ENCODE peak calls at places on chromosome 20, in six cellular contexts. C, S, M, O, I and E are unnamed samples.

GRCh38 chr20:6657111-6657510 is 110.4 kb upstream of the BMP2 start:
- DNase-seq in M (no peak), I (no peak), C (no peak), O (no peak), S (no peak), E (no peak)

GRCh38 chr20:31981784-31982183 is 13.8 kb downstream of the XKR7 start:
- DNase-seq in O (no peak), I (no peak), M (no peak), S (no peak), C (no peak), E (no peak)

GRCh38 chr20:4962257-4962855 is 39.0 kb downstream of the SLC23A2 start:
- DNase-seq in O (no peak), C (no peak), S (peak; percentile 24), M (no peak), I (no peak), E (no peak)

GRCh38 chr20:25512709-25513108 is 72.6 kb downstream of the NINL start:
- DNase-seq in S (no peak), C (no peak), O (no peak), I (no peak), M (no peak), E (no peak)

GRCh38 chr20:43843096-43843964 is 71.3 kb upstream of the TOX2 start:
- DNase-seq in M (no peak), C (no peak), I (no peak), O (no peak), S (no peak), E (no peak)

GRCh38 chr20:430091-430999 is 22.2 kb downstream of the RBCK1 start:
- DNase-seq in M (no peak), S (no peak), C (no peak), O (no peak), I (no peak), E (no peak)

GRCh38 chr20:39112196-39112743 is 150.1 kb downstream of the DHX35 start:
- DNase-seq in I (peak; percentile 19), O (no peak), M (peak; percentile 60), C (no peak), S (peak; percentile 38), E (no peak)

GRCh38 chr20:7694940-7695567 is 245.2 kb downstream of the HAO1 start:
- DNase-seq in C (no peak), O (no peak), S (no peak), I (no peak), M (no peak), E (no peak)

GRCh38 chr20:52577696-52578095 is 386.1 kb upstream of the ZFP64 start:
- DNase-seq in S (no peak), M (no peak), O (no peak), I (no peak), C (no peak), E (no peak)

GRCh38 chr20:6966721-6967120 is 199.2 kb downstream of the BMP2 start:
- DNase-seq in M (no peak), O (no peak), C (no peak), S (no peak), I (no peak), E (no peak)

GRCh38 chr20:32539817-32540675 is 45.1 kb downstream of the NOL4L start:
- DNase-seq in M (no peak), O (peak; percentile 40), S (peak; percentile 79), C (no peak), I (peak; percentile 51), E (peak; percentile 78)

GRCh38 chr20:55961351-55962320 is 43.7 kb downstream of the CBLN4 start:
- DNase-seq in M (no peak), I (no peak), O (no peak), C (no peak), S (no peak), E (no peak)

GRCh38 chr20:48164566-48165400 is 379.5 kb upstream of the SULF2 start:
- DNase-seq in S (no peak), I (no peak), M (no peak), O (no peak), C (no peak), E (no peak)

GRCh38 chr20:13493143-13493542 is 145.6 kb downstream of the TASP1 start:
- DNase-seq in I (no peak), C (no peak), O (no peak), M (no peak), S (no peak), E (no peak)

GRCh38 chr20:3340443-3340842 is 67.0 kb downstream of the DNAAF9 start:
- DNase-seq in I (peak; percentile 32), O (no peak), M (no peak), S (no peak), C (peak; percentile 46), E (no peak)

GRCh38 chr20:329851-330232 is 4.5 kb downstream of the SOX12 start:
- DNase-seq in O (no peak), C (no peak), S (no peak), I (peak; percentile 18), M (no peak), E (no peak)

GRCh38 chr20:17637413-17637780 is 44.6 kb downstream of the RRBP1 start:
- DNase-seq in C (no peak), M (no peak), S (no peak), I (no peak), O (no peak), E (no peak)

GRCh38 chr20:44692932-44693476 is 22.2 kb upstream of the CCN5 start:
- DNase-seq in S (no peak), I (peak; percentile 22), C (peak; percentile 85), O (no peak), M (no peak), E (no peak)

GRCh38 chr20:17966432-17967312 is 1.9 kb downstream of the SNX5 start:
- DNase-seq in O (no peak), C (no peak), S (peak; percentile 79), I (no peak), M (no peak), E (no peak)

GRCh38 chr20:10654630-10655029 is 19.2 kb downstream of the JAG1 start:
- DNase-seq in C (no peak), M (no peak), O (no peak), S (no peak), I (peak; percentile 47), E (no peak)

GRCh38 chr20:2135018-2135417 is 33.4 kb downstream of the STK35 start:
- DNase-seq in S (no peak), O (no peak), C (no peak), I (no peak), M (no peak), E (peak; percentile 30)

GRCh38 chr20:63312690-63313348 is 19.8 kb downstream of the COL20A1 start:
- DNase-seq in I (no peak), M (no peak), C (no peak), S (no peak), O (no peak), E (no peak)

GRCh38 chr20:43778375-43778774 is 51.6 kb upstream of the GTSF1L start:
- DNase-seq in M (no peak), C (no peak), I (no peak), O (no peak), S (no peak), E (no peak)

GRCh38 chr20:37615507-37616425 is 78.1 kb upstream of the CTNNBL1 start:
- DNase-seq in C (peak; percentile 37), O (no peak), S (peak; percentile 64), M (peak; percentile 74), I (peak; percentile 44), E (no peak)
- TF ChIP-seq CTCF in C (no peak), O (peak; percentile 75), S (peak; percentile 90), M (peak; percentile 89), I (peak; percentile 80), E (peak; percentile 77)

DNA sequence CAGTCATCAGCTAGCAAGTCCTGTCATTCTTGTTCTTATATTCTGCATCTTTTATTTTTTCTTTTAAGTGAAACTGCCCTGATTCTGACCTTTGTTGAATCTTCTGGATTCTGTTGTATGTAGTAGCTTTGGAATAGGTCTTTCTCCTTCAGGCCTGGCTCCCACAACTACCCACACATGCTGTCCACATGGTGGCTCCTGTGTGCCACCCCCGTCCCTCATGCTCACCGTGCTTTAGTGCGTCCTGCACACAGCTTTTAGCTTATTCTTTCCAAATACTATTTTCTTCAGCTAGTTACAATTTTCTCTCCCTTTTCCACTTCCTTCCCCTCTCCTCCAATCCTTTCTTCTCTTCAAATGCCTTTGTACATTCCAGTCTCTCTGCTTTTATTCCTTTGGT is 61.8 kb downstream of the CTNNBL1 start:
- DNase-seq in M (no peak), O (no peak), I (no peak), S (no peak), C (no peak), E (no peak)
- TF ChIP-seq CTCF in M (no peak), O (no peak), I (no peak), S (peak; percentile 10), C (no peak), E (peak; percentile 61)

DNA sequence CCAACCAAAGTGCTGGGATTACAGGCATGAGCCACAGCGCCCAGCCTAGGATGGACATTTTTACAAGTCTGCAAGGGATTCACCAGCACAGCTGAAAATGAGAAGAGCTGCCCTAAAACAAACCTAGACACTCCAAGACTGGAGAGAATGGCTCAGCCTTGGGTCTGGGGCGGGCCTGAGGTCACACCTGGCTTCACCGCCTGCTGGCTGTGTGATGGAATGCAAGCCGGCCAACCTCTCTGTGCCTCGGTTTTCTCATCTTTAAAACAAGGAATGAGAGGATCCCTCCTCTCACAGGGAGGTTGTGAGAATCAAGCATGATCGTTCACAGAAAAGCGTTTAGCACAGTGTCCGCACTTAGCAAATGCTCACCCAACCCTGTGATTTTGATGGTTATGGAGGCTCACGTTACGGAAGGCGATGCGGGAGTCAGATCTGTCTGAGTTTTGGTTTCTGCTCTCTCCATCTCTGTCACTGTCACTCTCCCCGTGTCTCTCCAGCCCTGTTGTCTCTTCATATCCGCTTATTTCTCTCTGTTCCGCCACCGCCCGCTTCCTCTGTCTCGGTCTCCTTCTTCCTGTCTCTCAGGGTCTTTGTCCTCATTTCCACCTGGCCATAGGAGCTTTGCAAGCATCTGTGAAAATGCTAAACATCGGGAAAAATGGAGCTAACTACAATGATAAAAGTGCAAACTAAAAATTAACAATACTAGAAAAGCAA is 47.6 kb downstream of the CEBPB start:
- DNase-seq in S (no peak), I (no peak), O (no peak), M (peak; percentile 24), C (no peak), E (no peak)
- TF ChIP-seq CTCF in S (no peak), I (no peak), O (no peak), M (no peak), C (no peak), E (no peak)

DNA sequence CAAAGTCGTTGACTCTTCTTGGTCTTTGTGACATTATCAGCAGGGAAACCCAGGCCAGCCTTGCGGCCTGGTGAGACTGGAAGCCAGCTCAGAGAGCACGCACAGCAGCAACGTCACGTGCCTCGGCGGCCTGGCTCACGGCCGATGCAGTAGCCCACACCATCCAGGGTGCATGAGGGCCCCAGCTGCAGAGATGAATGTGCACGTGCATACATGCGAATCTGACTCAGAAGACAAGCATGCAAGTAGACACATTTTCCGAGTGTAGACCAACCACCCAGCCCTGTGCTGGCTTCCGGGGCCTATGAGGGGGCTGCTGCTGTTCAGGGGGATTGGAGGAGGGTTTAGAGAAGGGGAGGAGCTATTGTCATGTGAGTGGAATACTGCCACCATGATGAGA is 388.1 kb downstream of the CDH4 start:
- DNase-seq in C (no peak), I (no peak), M (no peak), S (no peak), O (no peak), E (no peak)
- TF ChIP-seq CTCF in C (no peak), I (no peak), M (no peak), S (no peak), O (no peak), E (no peak)